ENCODE peak calls at places on chromosomes 2 and 18, in eight cellular contexts. One of them, this sample, is unnamed.

GRCh38 chr18:73852789-73853188 is 294.8 kb downstream of the FBXO15 start:
- DNase-seq in fibroblast of pulmonary artery: no peak
- DNase-seq in psoas muscle: no peak
- DNase-seq in H1: no peak
- DNase-seq in chondrocyte: no peak
- DNase-seq in breast epithelium: no peak
- DNase-seq in GM06990: no peak
- DNase-seq in upper lobe of right lung: no peak
- DNase-seq in this sample: no peak

GRCh38 chr2:101619191-101619591 is 78.3 kb upstream of the MAP4K4 start:
- DNase-seq in fibroblast of pulmonary artery: no peak
- DNase-seq in psoas muscle: no peak
- DNase-seq in H1: no peak
- DNase-seq in chondrocyte: no peak
- DNase-seq in breast epithelium: no peak
- DNase-seq in GM06990: no peak
- DNase-seq in upper lobe of right lung: peak; percentile 67
- DNase-seq in this sample: no peak

GRCh38 chr2:141601511-141602152 is 529.2 kb downstream of the LRP1B start:
- DNase-seq in fibroblast of pulmonary artery: no peak
- DNase-seq in psoas muscle: no peak
- DNase-seq in H1: no peak
- DNase-seq in chondrocyte: no peak
- DNase-seq in breast epithelium: no peak
- DNase-seq in GM06990: no peak
- DNase-seq in upper lobe of right lung: no peak
- DNase-seq in this sample: no peak

GRCh38 chr2:202251494-202251893 is 13.1 kb upstream of the SUMO1 start:
- DNase-seq in fibroblast of pulmonary artery: peak; percentile 81
- DNase-seq in psoas muscle: no peak
- DNase-seq in H1: no peak
- DNase-seq in chondrocyte: no peak
- DNase-seq in breast epithelium: no peak
- DNase-seq in GM06990: no peak
- DNase-seq in upper lobe of right lung: no peak
- DNase-seq in this sample: no peak

GRCh38 chr18:50981381-50981780 is 13.5 kb downstream of the ELAC1 start:
- DNase-seq in fibroblast of pulmonary artery: no peak
- DNase-seq in psoas muscle: no peak
- DNase-seq in H1: no peak
- DNase-seq in chondrocyte: no peak
- DNase-seq in breast epithelium: no peak
- DNase-seq in GM06990: no peak
- DNase-seq in upper lobe of right lung: no peak
- DNase-seq in this sample: no peak

GRCh38 chr18:46322941-46323340 is 218.8 kb downstream of the HAUS1 start:
- DNase-seq in fibroblast of pulmonary artery: no peak
- DNase-seq in psoas muscle: no peak
- DNase-seq in H1: no peak
- DNase-seq in chondrocyte: no peak
- DNase-seq in breast epithelium: no peak
- DNase-seq in GM06990: no peak
- DNase-seq in upper lobe of right lung: no peak
- DNase-seq in this sample: no peak

GRCh38 chr2:142603761-142604160 is 273.7 kb upstream of the KYNU start:
- DNase-seq in fibroblast of pulmonary artery: peak; percentile 18
- DNase-seq in psoas muscle: no peak
- DNase-seq in H1: no peak
- DNase-seq in chondrocyte: no peak
- DNase-seq in breast epithelium: no peak
- DNase-seq in GM06990: no peak
- DNase-seq in upper lobe of right lung: no peak
- DNase-seq in this sample: no peak

GRCh38 chr2:240619506-240620148 is 5.7 kb upstream of the GPR35 start:
- DNase-seq in fibroblast of pulmonary artery: no peak
- DNase-seq in psoas muscle: no peak
- DNase-seq in H1: no peak
- DNase-seq in chondrocyte: peak; percentile 81
- DNase-seq in breast epithelium: no peak
- DNase-seq in GM06990: no peak
- DNase-seq in upper lobe of right lung: peak; percentile 68
- DNase-seq in this sample: no peak

GRCh38 chr2:100936070-100936741 is 65.9 kb upstream of the RPL31 start:
- DNase-seq in fibroblast of pulmonary artery: no peak
- DNase-seq in psoas muscle: no peak
- DNase-seq in H1: no peak
- DNase-seq in chondrocyte: no peak
- DNase-seq in breast epithelium: no peak
- DNase-seq in GM06990: no peak
- DNase-seq in upper lobe of right lung: no peak
- DNase-seq in this sample: no peak

GRCh38 chr2:171416009-171416926 is 17.5 kb downstream of the METTL8 start:
- DNase-seq in fibroblast of pulmonary artery: peak; percentile 97
- DNase-seq in psoas muscle: peak; percentile 79
- DNase-seq in H1: peak; percentile 79
- DNase-seq in chondrocyte: no peak
- DNase-seq in breast epithelium: peak; percentile 88
- DNase-seq in GM06990: peak; percentile 80
- DNase-seq in upper lobe of right lung: peak; percentile 79
- DNase-seq in this sample: peak; percentile 64

GRCh38 chr2:61620244-61621159 is 82.3 kb upstream of the XPO1 start:
- DNase-seq in fibroblast of pulmonary artery: peak; percentile 77
- DNase-seq in psoas muscle: no peak
- DNase-seq in H1: no peak
- DNase-seq in chondrocyte: peak; percentile 37
- DNase-seq in breast epithelium: no peak
- DNase-seq in GM06990: peak; percentile 7
- DNase-seq in upper lobe of right lung: no peak
- DNase-seq in this sample: peak; percentile 44

GRCh38 chr2:220753486-220753885 is 818.6 kb downstream of the EPHA4 start:
- DNase-seq in fibroblast of pulmonary artery: no peak
- DNase-seq in psoas muscle: no peak
- DNase-seq in H1: no peak
- DNase-seq in chondrocyte: no peak
- DNase-seq in breast epithelium: peak; percentile 24
- DNase-seq in GM06990: no peak
- DNase-seq in upper lobe of right lung: no peak
- DNase-seq in this sample: no peak

GRCh38 chr2:150994041-150994440 is 267.6 kb downstream of the RBM43 start:
- DNase-seq in fibroblast of pulmonary artery: peak; percentile 62
- DNase-seq in psoas muscle: no peak
- DNase-seq in H1: no peak
- DNase-seq in chondrocyte: no peak
- DNase-seq in breast epithelium: no peak
- DNase-seq in GM06990: no peak
- DNase-seq in upper lobe of right lung: no peak
- DNase-seq in this sample: no peak

GRCh38 chr2:237718277-237718634 is 80.3 kb upstream of the RBM44 start:
- DNase-seq in fibroblast of pulmonary artery: no peak
- DNase-seq in psoas muscle: no peak
- DNase-seq in H1: no peak
- DNase-seq in chondrocyte: no peak
- DNase-seq in breast epithelium: no peak
- DNase-seq in GM06990: no peak
- DNase-seq in upper lobe of right lung: no peak
- DNase-seq in this sample: no peak

GRCh38 chr2:11073251-11073650 is 82.0 kb upstream of the SLC66A3 start:
- DNase-seq in fibroblast of pulmonary artery: peak; percentile 48
- DNase-seq in psoas muscle: no peak
- DNase-seq in H1: peak; percentile 83
- DNase-seq in chondrocyte: no peak
- DNase-seq in breast epithelium: no peak
- DNase-seq in GM06990: peak; percentile 40
- DNase-seq in upper lobe of right lung: peak; percentile 70
- DNase-seq in this sample: no peak

GRCh38 chr2:45690223-45690622 is 38.7 kb downstream of the PRKCE start:
- DNase-seq in fibroblast of pulmonary artery: no peak
- DNase-seq in psoas muscle: no peak
- DNase-seq in H1: no peak
- DNase-seq in chondrocyte: no peak
- DNase-seq in breast epithelium: no peak
- DNase-seq in GM06990: no peak
- DNase-seq in upper lobe of right lung: no peak
- DNase-seq in this sample: no peak

GRCh38 chr18:13910986-13911385 is 4.3 kb downstream of the MC2R start:
- DNase-seq in fibroblast of pulmonary artery: no peak
- DNase-seq in psoas muscle: no peak
- DNase-seq in H1: peak; percentile 27
- DNase-seq in chondrocyte: no peak
- DNase-seq in breast epithelium: no peak
- DNase-seq in GM06990: no peak
- DNase-seq in upper lobe of right lung: no peak
- DNase-seq in this sample: no peak

GRCh38 chr2:53087282-53087882 is 680.2 kb upstream of the CHAC2 start:
- DNase-seq in fibroblast of pulmonary artery: peak; percentile 58
- DNase-seq in psoas muscle: no peak
- DNase-seq in H1: no peak
- DNase-seq in chondrocyte: no peak
- DNase-seq in breast epithelium: no peak
- DNase-seq in GM06990: no peak
- DNase-seq in upper lobe of right lung: no peak
- DNase-seq in this sample: no peak

GRCh38 chr2:200306719-200306968 is 151 bp downstream of the SPATS2L start:
- DNase-seq in fibroblast of pulmonary artery: no peak
- DNase-seq in psoas muscle: no peak
- DNase-seq in H1: no peak
- DNase-seq in chondrocyte: no peak
- DNase-seq in breast epithelium: no peak
- DNase-seq in GM06990: no peak
- DNase-seq in upper lobe of right lung: no peak
- DNase-seq in this sample: peak; percentile 78

GRCh38 chr2:200308001-200308400 is 1.5 kb downstream of the SPATS2L start:
- DNase-seq in fibroblast of pulmonary artery: peak; percentile 49
- DNase-seq in psoas muscle: no peak
- DNase-seq in H1: no peak
- DNase-seq in chondrocyte: no peak
- DNase-seq in breast epithelium: no peak
- DNase-seq in GM06990: no peak
- DNase-seq in upper lobe of right lung: no peak
- DNase-seq in this sample: no peak

GRCh38 chr2:200308421-200309295 is 2.2 kb downstream of the SPATS2L start:
- DNase-seq in fibroblast of pulmonary artery: peak; percentile 44
- DNase-seq in psoas muscle: no peak
- DNase-seq in H1: no peak
- DNase-seq in chondrocyte: no peak
- DNase-seq in breast epithelium: no peak
- DNase-seq in GM06990: no peak
- DNase-seq in upper lobe of right lung: no peak
- DNase-seq in this sample: no peak

GRCh38 chr2:200306969-200307811 is 697 bp downstream of the SPATS2L start:
- DNase-seq in fibroblast of pulmonary artery: peak; percentile 37
- DNase-seq in psoas muscle: peak; percentile 59
- DNase-seq in H1: peak; percentile 60
- DNase-seq in chondrocyte: no peak
- DNase-seq in breast epithelium: no peak
- DNase-seq in GM06990: peak; percentile 68
- DNase-seq in upper lobe of right lung: peak; percentile 81
- DNase-seq in this sample: no peak

GRCh38 chr2:200305797-200306718 is at the start of gene SPATS2L:
- DNase-seq in fibroblast of pulmonary artery: peak; percentile 80
- DNase-seq in psoas muscle: peak; percentile 83
- DNase-seq in H1: peak; percentile 69
- DNase-seq in chondrocyte: peak; percentile 95
- DNase-seq in breast epithelium: peak; percentile 52
- DNase-seq in GM06990: peak; percentile 80
- DNase-seq in upper lobe of right lung: peak; percentile 90
- DNase-seq in this sample: no peak
- TF ChIP-seq CTCF in fibroblast of pulmonary artery: peak; percentile 2
- TF ChIP-seq CTCF in psoas muscle: peak; percentile 9
- TF ChIP-seq CTCF in H1: no peak
- TF ChIP-seq CTCF in chondrocyte: peak; percentile 55
- TF ChIP-seq CTCF in breast epithelium: no peak
- TF ChIP-seq CTCF in GM06990: no peak
- TF ChIP-seq CTCF in upper lobe of right lung: no peak
- TF ChIP-seq CTCF in this sample: no peak

GRCh38 chr2:13652531-13653313 is 936.0 kb downstream of the TRIB2 start:
- DNase-seq in fibroblast of pulmonary artery: peak; percentile 1
- DNase-seq in psoas muscle: no peak
- DNase-seq in H1: no peak
- DNase-seq in chondrocyte: no peak
- DNase-seq in breast epithelium: no peak
- DNase-seq in GM06990: no peak
- DNase-seq in upper lobe of right lung: no peak
- DNase-seq in this sample: no peak

GRCh38 chr2:13651684-13652131 is 935.0 kb downstream of the TRIB2 start:
- DNase-seq in fibroblast of pulmonary artery: no peak
- DNase-seq in psoas muscle: no peak
- DNase-seq in H1: no peak
- DNase-seq in chondrocyte: no peak
- DNase-seq in breast epithelium: no peak
- DNase-seq in GM06990: no peak
- DNase-seq in upper lobe of right lung: no peak
- DNase-seq in this sample: no peak

GRCh38 chr2:13654416-13654815 is 937.7 kb downstream of the TRIB2 start:
- DNase-seq in fibroblast of pulmonary artery: no peak
- DNase-seq in psoas muscle: no peak
- DNase-seq in H1: no peak
- DNase-seq in chondrocyte: no peak
- DNase-seq in breast epithelium: no peak
- DNase-seq in GM06990: no peak
- DNase-seq in upper lobe of right lung: no peak
- DNase-seq in this sample: no peak

GRCh38 chr2:13650586-13651180 is 933.9 kb downstream of the TRIB2 start:
- DNase-seq in fibroblast of pulmonary artery: no peak
- DNase-seq in psoas muscle: no peak
- DNase-seq in H1: no peak
- DNase-seq in chondrocyte: no peak
- DNase-seq in breast epithelium: no peak
- DNase-seq in GM06990: no peak
- DNase-seq in upper lobe of right lung: no peak
- DNase-seq in this sample: no peak
- TF ChIP-seq CTCF in fibroblast of pulmonary artery: no peak
- TF ChIP-seq CTCF in psoas muscle: no peak
- TF ChIP-seq CTCF in H1: peak; percentile 82
- TF ChIP-seq CTCF in chondrocyte: peak; percentile 21
- TF ChIP-seq CTCF in breast epithelium: no peak
- TF ChIP-seq CTCF in GM06990: peak; percentile 8
- TF ChIP-seq CTCF in upper lobe of right lung: no peak
- TF ChIP-seq CTCF in this sample: peak; percentile 29

GRCh38 chr2:42979416-42979869 is 187.1 kb upstream of the HAAO start:
- DNase-seq in fibroblast of pulmonary artery: no peak
- DNase-seq in psoas muscle: no peak
- DNase-seq in H1: no peak
- DNase-seq in chondrocyte: peak; percentile 61
- DNase-seq in breast epithelium: no peak
- DNase-seq in GM06990: no peak
- DNase-seq in upper lobe of right lung: peak; percentile 33
- DNase-seq in this sample: no peak
- TF ChIP-seq CTCF in fibroblast of pulmonary artery: no peak
- TF ChIP-seq CTCF in psoas muscle: no peak
- TF ChIP-seq CTCF in H1: no peak
- TF ChIP-seq CTCF in chondrocyte: peak; percentile 34
- TF ChIP-seq CTCF in breast epithelium: no peak
- TF ChIP-seq CTCF in GM06990: no peak
- TF ChIP-seq CTCF in upper lobe of right lung: no peak
- TF ChIP-seq CTCF in this sample: no peak

DNA sequence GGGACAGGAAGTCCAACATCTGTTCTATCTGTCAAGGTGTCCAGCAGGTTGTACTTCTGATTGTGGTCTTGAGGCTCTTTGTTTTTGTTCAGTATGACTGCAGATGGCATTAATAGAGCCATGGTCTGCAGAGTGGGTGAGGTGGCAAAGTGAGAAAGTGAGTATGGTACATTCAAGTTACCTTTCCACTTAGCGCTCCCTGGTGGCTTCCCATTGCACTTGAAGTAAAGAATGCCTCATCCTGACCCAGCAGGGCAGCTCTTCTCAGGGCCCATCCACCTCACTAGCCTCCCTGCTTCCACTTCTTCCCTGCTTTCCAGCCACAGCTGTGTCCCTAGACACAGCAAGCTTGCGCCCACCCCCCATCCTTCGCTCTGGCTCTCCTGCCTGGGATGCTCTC is 148.0 kb upstream of the ALPP start:
- DNase-seq in fibroblast of pulmonary artery: peak; percentile 24
- DNase-seq in psoas muscle: no peak
- DNase-seq in H1: peak; percentile 74
- DNase-seq in chondrocyte: no peak
- DNase-seq in breast epithelium: no peak
- DNase-seq in GM06990: no peak
- DNase-seq in upper lobe of right lung: no peak
- DNase-seq in this sample: no peak
- TF ChIP-seq CTCF in fibroblast of pulmonary artery: peak; percentile 26
- TF ChIP-seq CTCF in psoas muscle: no peak
- TF ChIP-seq CTCF in H1: peak; percentile 87
- TF ChIP-seq CTCF in chondrocyte: no peak
- TF ChIP-seq CTCF in breast epithelium: no peak
- TF ChIP-seq CTCF in GM06990: peak; percentile 54
- TF ChIP-seq CTCF in upper lobe of right lung: no peak
- TF ChIP-seq CTCF in this sample: peak; percentile 33

This sample was measured in GM13977.